ENCODE peak calls at places on chromosomes 11 and 22, in seven cellular contexts. One of them, this sample, is unnamed.

GRCh38 chr11:36177837-36178236 is 111.4 kb downstream of the COMMD9 start:
- DNase-seq in heart left ventricle: no peak
- DNase-seq in tibial nerve: no peak
- DNase-seq in gastrocnemius medialis: no peak
- DNase-seq in transverse colon: no peak
- DNase-seq in adrenal gland: no peak
- DNase-seq in H1: no peak
- DNase-seq in this sample: no peak

GRCh38 chr11:65589444-65590239 is 6.0 kb downstream of the KCNK7 start:
- DNase-seq in heart left ventricle: no peak
- DNase-seq in tibial nerve: no peak
- DNase-seq in gastrocnemius medialis: no peak
- DNase-seq in transverse colon: peak; percentile 25
- DNase-seq in adrenal gland: no peak
- DNase-seq in H1: no peak
- DNase-seq in this sample: no peak

GRCh38 chr22:37163618-37164534 is 14.2 kb upstream of the IL2RB start:
- DNase-seq in heart left ventricle: no peak
- DNase-seq in tibial nerve: no peak
- DNase-seq in gastrocnemius medialis: no peak
- DNase-seq in transverse colon: no peak
- DNase-seq in adrenal gland: no peak
- DNase-seq in H1: no peak
- DNase-seq in this sample: no peak

GRCh38 chr11:12831471-12832202 is 157.4 kb downstream of the TEAD1 start:
- DNase-seq in heart left ventricle: no peak
- DNase-seq in tibial nerve: no peak
- DNase-seq in gastrocnemius medialis: no peak
- DNase-seq in transverse colon: no peak
- DNase-seq in adrenal gland: no peak
- DNase-seq in H1: no peak
- DNase-seq in this sample: no peak

GRCh38 chr22:25078591-25078990 is 121.1 kb upstream of the CRYBB3 start:
- DNase-seq in heart left ventricle: no peak
- DNase-seq in tibial nerve: no peak
- DNase-seq in gastrocnemius medialis: no peak
- DNase-seq in transverse colon: no peak
- DNase-seq in adrenal gland: no peak
- DNase-seq in H1: no peak
- DNase-seq in this sample: no peak

GRCh38 chr22:50612715-50613221 is 12.2 kb downstream of the MAPK8IP2 start:
- DNase-seq in heart left ventricle: no peak
- DNase-seq in tibial nerve: no peak
- DNase-seq in gastrocnemius medialis: no peak
- DNase-seq in transverse colon: peak; percentile 72
- DNase-seq in adrenal gland: no peak
- DNase-seq in H1: peak; percentile 66
- DNase-seq in this sample: no peak

GRCh38 chr11:107928767-107929507 is 689 bp downstream of the RAB39A start:
- DNase-seq in heart left ventricle: peak; percentile 27
- DNase-seq in tibial nerve: peak; percentile 14
- DNase-seq in gastrocnemius medialis: peak; percentile 13
- DNase-seq in transverse colon: peak; percentile 10
- DNase-seq in adrenal gland: peak; percentile 19
- DNase-seq in H1: peak; percentile 67
- DNase-seq in this sample: no peak

GRCh38 chr11:91081440-91082088 is 858.7 kb upstream of the CHORDC1 start:
- DNase-seq in heart left ventricle: peak; percentile 57
- DNase-seq in tibial nerve: peak; percentile 38
- DNase-seq in gastrocnemius medialis: peak; percentile 63
- DNase-seq in transverse colon: no peak
- DNase-seq in adrenal gland: peak; percentile 56
- DNase-seq in H1: no peak
- DNase-seq in this sample: no peak

GRCh38 chr11:134626032-134626431 is 214.0 kb upstream of the B3GAT1 start:
- DNase-seq in heart left ventricle: no peak
- DNase-seq in tibial nerve: no peak
- DNase-seq in gastrocnemius medialis: no peak
- DNase-seq in transverse colon: no peak
- DNase-seq in adrenal gland: no peak
- DNase-seq in H1: peak; percentile 14
- DNase-seq in this sample: no peak

GRCh38 chr22:50180727-50181521 is 4.8 kb upstream of the TRABD start:
- DNase-seq in heart left ventricle: no peak
- DNase-seq in tibial nerve: no peak
- DNase-seq in gastrocnemius medialis: no peak
- DNase-seq in transverse colon: no peak
- DNase-seq in adrenal gland: no peak
- DNase-seq in H1: no peak
- DNase-seq in this sample: no peak

GRCh38 chr11:2102883-2103213 is 36.3 kb downstream of the IGF2 start:
- DNase-seq in heart left ventricle: no peak
- DNase-seq in tibial nerve: no peak
- DNase-seq in gastrocnemius medialis: no peak
- DNase-seq in transverse colon: no peak
- DNase-seq in adrenal gland: no peak
- DNase-seq in H1: no peak
- DNase-seq in this sample: no peak

GRCh38 chr11:120648706-120649250 is 137.2 kb downstream of the GRIK4 start:
- DNase-seq in heart left ventricle: no peak
- DNase-seq in tibial nerve: no peak
- DNase-seq in gastrocnemius medialis: no peak
- DNase-seq in transverse colon: no peak
- DNase-seq in adrenal gland: no peak
- DNase-seq in H1: no peak
- DNase-seq in this sample: no peak

GRCh38 chr22:40602231-40602630 is 34.3 kb downstream of the MRTFA start:
- DNase-seq in heart left ventricle: no peak
- DNase-seq in tibial nerve: no peak
- DNase-seq in gastrocnemius medialis: no peak
- DNase-seq in transverse colon: no peak
- DNase-seq in adrenal gland: no peak
- DNase-seq in H1: no peak
- DNase-seq in this sample: no peak

GRCh38 chr22:40076702-40077645 is 82.2 kb downstream of the FAM83F start:
- DNase-seq in heart left ventricle: no peak
- DNase-seq in tibial nerve: no peak
- DNase-seq in gastrocnemius medialis: no peak
- DNase-seq in transverse colon: no peak
- DNase-seq in adrenal gland: no peak
- DNase-seq in H1: no peak
- DNase-seq in this sample: no peak

GRCh38 chr11:77820565-77821348 is at the start of the genes AAMDC and RSF1:
- DNase-seq in heart left ventricle: peak; percentile 99
- DNase-seq in tibial nerve: peak; percentile 99
- DNase-seq in gastrocnemius medialis: peak; percentile 98
- DNase-seq in transverse colon: peak; percentile 99
- DNase-seq in adrenal gland: peak; percentile 100
- DNase-seq in H1: peak; percentile 98
- DNase-seq in this sample: peak; percentile 99

GRCh38 chr11:77819921-77820564 is 479 bp downstream of the RSF1 start:
- DNase-seq in heart left ventricle: peak; percentile 57
- DNase-seq in tibial nerve: peak; percentile 15
- DNase-seq in gastrocnemius medialis: peak; percentile 52
- DNase-seq in transverse colon: peak; percentile 53
- DNase-seq in adrenal gland: peak; percentile 54
- DNase-seq in H1: peak; percentile 83
- DNase-seq in this sample: peak; percentile 26

GRCh38 chr11:77821349-77821851 is 456 bp downstream of the AAMDC start:
- DNase-seq in heart left ventricle: peak; percentile 30
- DNase-seq in tibial nerve: peak; percentile 13
- DNase-seq in gastrocnemius medialis: peak; percentile 26
- DNase-seq in transverse colon: peak; percentile 27
- DNase-seq in adrenal gland: peak; percentile 53
- DNase-seq in H1: no peak
- DNase-seq in this sample: peak; percentile 25

GRCh38 chr11:77815459-77815858 is 5.1 kb downstream of the RSF1 start:
- DNase-seq in heart left ventricle: no peak
- DNase-seq in tibial nerve: no peak
- DNase-seq in gastrocnemius medialis: no peak
- DNase-seq in transverse colon: no peak
- DNase-seq in adrenal gland: no peak
- DNase-seq in H1: no peak
- DNase-seq in this sample: no peak

GRCh38 chr11:77819411-77819920 is 1.1 kb downstream of the RSF1 start:
- DNase-seq in heart left ventricle: peak; percentile 86
- DNase-seq in tibial nerve: peak; percentile 79
- DNase-seq in gastrocnemius medialis: peak; percentile 83
- DNase-seq in transverse colon: peak; percentile 89
- DNase-seq in adrenal gland: peak; percentile 93
- DNase-seq in H1: peak; percentile 78
- DNase-seq in this sample: peak; percentile 89
- TF ChIP-seq POLR2A in heart left ventricle: peak; percentile 76
- TF ChIP-seq POLR2A in tibial nerve: peak; percentile 44
- TF ChIP-seq POLR2A in gastrocnemius medialis: peak; percentile 84
- TF ChIP-seq POLR2A in transverse colon: peak; percentile 49
- TF ChIP-seq POLR2A in adrenal gland: peak; percentile 41
- TF ChIP-seq POLR2A in H1: peak; percentile 16
- TF ChIP-seq POLR2A in this sample: peak; percentile 80

GRCh38 chr11:73137262-73137941 is 4.7 kb downstream of the FCHSD2 start:
- DNase-seq in heart left ventricle: no peak
- DNase-seq in tibial nerve: no peak
- DNase-seq in gastrocnemius medialis: no peak
- DNase-seq in transverse colon: no peak
- DNase-seq in adrenal gland: no peak
- DNase-seq in H1: no peak
- DNase-seq in this sample: no peak
- TF ChIP-seq CTCF in heart left ventricle: no peak
- TF ChIP-seq CTCF in tibial nerve: no peak
- TF ChIP-seq CTCF in gastrocnemius medialis: no peak
- TF ChIP-seq CTCF in transverse colon: no peak
- TF ChIP-seq CTCF in adrenal gland: no peak
- TF ChIP-seq CTCF in H1: no peak
- TF ChIP-seq CTCF in this sample: no peak

GRCh38 chr11:83990160-83990733 is 704.1 kb upstream of the CCDC90B start:
- DNase-seq in heart left ventricle: peak; percentile 36
- DNase-seq in tibial nerve: peak; percentile 23
- DNase-seq in gastrocnemius medialis: no peak
- DNase-seq in transverse colon: no peak
- DNase-seq in adrenal gland: peak; percentile 20
- DNase-seq in H1: no peak
- DNase-seq in this sample: no peak
- H3K27me3 ChIP-seq in heart left ventricle: no peaks in the 10 kb centered on the region
- H3K27me3 ChIP-seq in tibial nerve: no peaks in the 10 kb centered on the region
- H3K27me3 ChIP-seq in gastrocnemius medialis: no peaks in the 10 kb centered on the region
- H3K27me3 ChIP-seq in transverse colon: no peaks in the 10 kb centered on the region
- H3K27me3 ChIP-seq in adrenal gland: no peaks in the 10 kb centered on the region
- H3K27me3 ChIP-seq in H1: no peaks in the 10 kb centered on the region
- H3K27me3 ChIP-seq in this sample: no peaks in the 10 kb centered on the region

GRCh38 chr11:73152086-73152853 is 10.2 kb upstream of the FCHSD2 start:
- DNase-seq in heart left ventricle: no peak
- DNase-seq in tibial nerve: no peak
- DNase-seq in gastrocnemius medialis: no peak
- DNase-seq in transverse colon: peak; percentile 26
- DNase-seq in adrenal gland: no peak
- DNase-seq in H1: no peak
- DNase-seq in this sample: no peak

GRCh38 chr11:73156114-73156513 is 14.0 kb upstream of the FCHSD2 start:
- DNase-seq in heart left ventricle: no peak
- DNase-seq in tibial nerve: no peak
- DNase-seq in gastrocnemius medialis: peak; percentile 6
- DNase-seq in transverse colon: no peak
- DNase-seq in adrenal gland: no peak
- DNase-seq in H1: no peak
- DNase-seq in this sample: no peak

GRCh38 chr11:73154178-73154577 is 12.1 kb upstream of the FCHSD2 start:
- DNase-seq in heart left ventricle: no peak
- DNase-seq in tibial nerve: no peak
- DNase-seq in gastrocnemius medialis: peak; percentile 20
- DNase-seq in transverse colon: peak; percentile 67
- DNase-seq in adrenal gland: no peak
- DNase-seq in H1: no peak
- DNase-seq in this sample: no peak

GRCh38 chr11:73151371-73151870 is 9.3 kb upstream of the FCHSD2 start:
- DNase-seq in heart left ventricle: no peak
- DNase-seq in tibial nerve: no peak
- DNase-seq in gastrocnemius medialis: no peak
- DNase-seq in transverse colon: no peak
- DNase-seq in adrenal gland: no peak
- DNase-seq in H1: no peak
- DNase-seq in this sample: no peak

GRCh38 chr11:73152861-73153483 is 10.9 kb upstream of the FCHSD2 start:
- DNase-seq in heart left ventricle: no peak
- DNase-seq in tibial nerve: no peak
- DNase-seq in gastrocnemius medialis: peak; percentile 68
- DNase-seq in transverse colon: peak; percentile 73
- DNase-seq in adrenal gland: no peak
- DNase-seq in H1: no peak
- DNase-seq in this sample: no peak
- TF ChIP-seq POLR2A in heart left ventricle: no peak
- TF ChIP-seq POLR2A in tibial nerve: no peak
- TF ChIP-seq POLR2A in gastrocnemius medialis: no peak
- TF ChIP-seq POLR2A in transverse colon: no peak
- TF ChIP-seq POLR2A in adrenal gland: no peak
- TF ChIP-seq POLR2A in H1: no peak
- TF ChIP-seq POLR2A in this sample: no peak

GRCh38 chr11:48109046-48109666 is 107.5 kb upstream of the OR4B1 start:
- DNase-seq in heart left ventricle: no peak
- DNase-seq in tibial nerve: no peak
- DNase-seq in gastrocnemius medialis: no peak
- DNase-seq in transverse colon: no peak
- DNase-seq in adrenal gland: no peak
- DNase-seq in H1: peak; percentile 13
- DNase-seq in this sample: no peak
- TF ChIP-seq CTCF in heart left ventricle: no peak
- TF ChIP-seq CTCF in tibial nerve: peak; percentile 54
- TF ChIP-seq CTCF in gastrocnemius medialis: no peak
- TF ChIP-seq CTCF in transverse colon: no peak
- TF ChIP-seq CTCF in adrenal gland: peak; percentile 20
- TF ChIP-seq CTCF in H1: no peak
- TF ChIP-seq CTCF in this sample: no peak

GRCh38 chr11:133406493-133406892 is 125.8 kb downstream of the OPCML start:
- DNase-seq in heart left ventricle: no peak
- DNase-seq in tibial nerve: no peak
- DNase-seq in gastrocnemius medialis: no peak
- DNase-seq in transverse colon: no peak
- DNase-seq in adrenal gland: no peak
- DNase-seq in H1: no peak
- DNase-seq in this sample: no peak
- H3K27me3 ChIP-seq in heart left ventricle: no peaks in the 10 kb centered on the region
- H3K27me3 ChIP-seq in tibial nerve: no peaks in the 10 kb centered on the region
- H3K27me3 ChIP-seq in gastrocnemius medialis: no peaks in the 10 kb centered on the region
- H3K27me3 ChIP-seq in transverse colon: no peaks in the 10 kb centered on the region
- H3K27me3 ChIP-seq in adrenal gland: no peaks in the 10 kb centered on the region
- H3K27me3 ChIP-seq in H1: no peaks in the 10 kb centered on the region
- H3K27me3 ChIP-seq in this sample: no peaks in the 10 kb centered on the region

DNA sequence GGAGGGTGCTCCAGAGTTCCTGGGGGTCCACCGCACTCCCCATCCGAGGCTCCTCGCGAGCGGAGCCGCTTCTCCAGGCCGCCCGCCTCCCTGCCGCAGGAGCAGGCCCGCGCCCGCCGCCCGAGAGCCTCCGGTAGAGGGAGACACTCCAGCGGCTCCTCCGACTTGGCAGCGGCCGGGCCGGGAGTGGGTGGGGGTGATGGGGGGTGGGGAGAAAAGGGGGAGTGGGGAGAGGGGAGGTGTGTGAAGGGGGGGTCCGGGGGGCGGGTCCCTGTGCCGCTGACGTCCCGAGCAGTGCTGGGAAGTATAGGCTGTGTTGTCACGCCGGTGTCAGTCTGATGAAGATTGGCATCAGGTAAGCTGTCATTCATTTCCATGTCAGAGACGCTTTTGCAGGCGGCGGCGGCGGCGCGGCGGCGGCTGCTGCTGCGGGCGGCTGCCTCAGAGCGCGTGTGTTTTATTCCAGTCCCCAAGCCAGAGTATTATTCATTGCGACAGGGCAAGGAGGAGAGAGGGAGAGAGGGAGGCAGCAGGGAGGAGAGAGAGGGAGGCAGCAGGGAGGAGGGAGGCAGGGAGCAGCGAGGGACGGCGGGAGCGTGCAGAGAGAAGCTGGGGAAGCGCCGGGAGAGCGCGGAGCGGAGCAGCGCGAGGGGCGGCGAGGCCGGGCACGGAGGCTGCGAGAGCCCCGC is at the start of gene PKNOX2:
- DNase-seq in heart left ventricle: peak; percentile 78
- DNase-seq in tibial nerve: peak; percentile 69
- DNase-seq in gastrocnemius medialis: peak; percentile 83
- DNase-seq in transverse colon: peak; percentile 50
- DNase-seq in adrenal gland: peak; percentile 77
- DNase-seq in H1: peak; percentile 93
- DNase-seq in this sample: peak; percentile 69
- TF ChIP-seq POLR2A in heart left ventricle: peak; percentile 38
- TF ChIP-seq POLR2A in tibial nerve: no peak
- TF ChIP-seq POLR2A in gastrocnemius medialis: peak; percentile 96
- TF ChIP-seq POLR2A in transverse colon: peak; percentile 45
- TF ChIP-seq POLR2A in adrenal gland: peak; percentile 21
- TF ChIP-seq POLR2A in H1: no peak
- TF ChIP-seq POLR2A in this sample: peak; percentile 6

This sample was measured in prostate gland.